ENCODE peak calls at places on chromosome 2, in five cellular contexts. One of them, this sample, is unnamed.

GRCh38 chr2:136305517-136306192 is 187.7 kb upstream of the CXCR4 start:
- DNase-seq in AG10803: no peak
- DNase-seq in NCI-H345: peak
- DNase-seq in T-helper 1 cell: no peak
- DNase-seq in stromal cell of bone marrow: no peak
- DNase-seq in this sample: no peak

GRCh38 chr2:173568054-173568453 is 213.4 kb downstream of the CDCA7 start:
- DNase-seq in AG10803: peak
- DNase-seq in NCI-H345: peak
- DNase-seq in T-helper 1 cell: no peak
- DNase-seq in stromal cell of bone marrow: no peak
- DNase-seq in this sample: no peak

GRCh38 chr2:120225549-120226065 is 2.4 kb upstream of the TMEM185B start:
- DNase-seq in AG10803: no peak
- DNase-seq in NCI-H345: no peak
- DNase-seq in T-helper 1 cell: no peak
- DNase-seq in stromal cell of bone marrow: no peak
- DNase-seq in this sample: no peak

GRCh38 chr2:140586379-140586778 is 1544.4 kb downstream of the LRP1B start:
- DNase-seq in AG10803: peak
- DNase-seq in NCI-H345: no peak
- DNase-seq in T-helper 1 cell: no peak
- DNase-seq in stromal cell of bone marrow: no peak
- DNase-seq in this sample: no peak

GRCh38 chr2:65056990-65057375 is 767 bp downstream of the CEP68 start:
- DNase-seq in AG10803: no peak
- DNase-seq in NCI-H345: no peak
- DNase-seq in T-helper 1 cell: no peak
- DNase-seq in stromal cell of bone marrow: no peak
- DNase-seq in this sample: no peak

GRCh38 chr2:88933980-88934379 is 242.5 kb downstream of the RPIA start:
- DNase-seq in AG10803: no peak
- DNase-seq in NCI-H345: no peak
- DNase-seq in T-helper 1 cell: no peak
- DNase-seq in stromal cell of bone marrow: no peak
- DNase-seq in this sample: no peak

GRCh38 chr2:230924470-230925341 is at the start of gene GPR55:
- DNase-seq in AG10803: no peak
- DNase-seq in NCI-H345: peak
- DNase-seq in T-helper 1 cell: no peak
- DNase-seq in stromal cell of bone marrow: no peak
- DNase-seq in this sample: peak

GRCh38 chr2:207868855-207869596 is 99.3 kb upstream of the FZD5 start:
- DNase-seq in AG10803: no peak
- DNase-seq in NCI-H345: no peak
- DNase-seq in T-helper 1 cell: no peak
- DNase-seq in stromal cell of bone marrow: no peak
- DNase-seq in this sample: no peak

GRCh38 chr2:10987439-10987838 is 75.7 kb downstream of the KCNF1 start:
- DNase-seq in AG10803: no peak
- DNase-seq in NCI-H345: no peak
- DNase-seq in T-helper 1 cell: no peak
- DNase-seq in stromal cell of bone marrow: no peak
- DNase-seq in this sample: no peak

This sample was measured in effector CD4-positive, alpha-beta T cell.